ENCODE peak calls at places on chromosomes 1 and 21, in nine cellular contexts. One of them, this sample, is unnamed.

GRCh38 chr1:233673146-233673946 is 59.4 kb downstream of the KCNK1 start:
- DNase-seq in HCT116: no peak
- DNase-seq in endothelial cell of umbilical vein: no peak
- DNase-seq in H1: no peak
- DNase-seq in spleen: no peak
- DNase-seq in esophagus muscularis mucosa: peak
- DNase-seq in transverse colon: no peak
- DNase-seq in upper lobe of left lung: no peak
- DNase-seq in suprapubic skin: no peak
- DNase-seq in this sample: no peak

GRCh38 chr1:6521502-6521901 is 30.0 kb upstream of the PLEKHG5 start:
- DNase-seq in H1: no peak
- DNase-seq in upper lobe of left lung: no peak
- DNase-seq in endothelial cell of umbilical vein: no peak
- DNase-seq in spleen: no peak
- DNase-seq in suprapubic skin: no peak
- DNase-seq in transverse colon: no peak
- DNase-seq in HCT116: no peak
- DNase-seq in esophagus muscularis mucosa: no peak
- DNase-seq in this sample: no peak

GRCh38 chr1:86825294-86825693 is 88.6 kb downstream of the SELENOF start:
- DNase-seq in spleen: no peak
- DNase-seq in suprapubic skin: no peak
- DNase-seq in upper lobe of left lung: no peak
- DNase-seq in H1: no peak
- DNase-seq in transverse colon: no peak
- DNase-seq in endothelial cell of umbilical vein: no peak
- DNase-seq in HCT116: no peak
- DNase-seq in esophagus muscularis mucosa: no peak
- DNase-seq in this sample: no peak

GRCh38 chr1:201259476-201260235 is 23.6 kb upstream of the PKP1 start:
- DNase-seq in H1: peak
- DNase-seq in suprapubic skin: no peak
- DNase-seq in transverse colon: no peak
- DNase-seq in spleen: peak
- DNase-seq in upper lobe of left lung: peak
- DNase-seq in HCT116: no peak
- DNase-seq in endothelial cell of umbilical vein: no peak
- DNase-seq in esophagus muscularis mucosa: peak
- DNase-seq in this sample: peak

GRCh38 chr1:218674280-218674773 is 329.2 kb downstream of the TGFB2 start:
- DNase-seq in H1: peak
- DNase-seq in transverse colon: no peak
- DNase-seq in HCT116: peak
- DNase-seq in esophagus muscularis mucosa: no peak
- DNase-seq in endothelial cell of umbilical vein: peak
- DNase-seq in suprapubic skin: no peak
- DNase-seq in upper lobe of left lung: no peak
- DNase-seq in spleen: no peak
- DNase-seq in this sample: no peak

GRCh38 chr1:234132799-234133198 is 228.3 kb downstream of the SLC35F3 start:
- DNase-seq in suprapubic skin: no peak
- DNase-seq in HCT116: no peak
- DNase-seq in spleen: no peak
- DNase-seq in endothelial cell of umbilical vein: no peak
- DNase-seq in upper lobe of left lung: no peak
- DNase-seq in H1: no peak
- DNase-seq in esophagus muscularis mucosa: no peak
- DNase-seq in transverse colon: no peak
- DNase-seq in this sample: no peak

GRCh38 chr1:116504308-116505156 is 66.3 kb downstream of the CD58 start:
- DNase-seq in HCT116: no peak
- DNase-seq in H1: no peak
- DNase-seq in upper lobe of left lung: no peak
- DNase-seq in suprapubic skin: peak
- DNase-seq in esophagus muscularis mucosa: no peak
- DNase-seq in transverse colon: peak
- DNase-seq in spleen: peak
- DNase-seq in endothelial cell of umbilical vein: no peak
- DNase-seq in this sample: peak

GRCh38 chr1:154478639-154479038 is 23.4 kb upstream of the TDRD10 start:
- DNase-seq in spleen: no peak
- DNase-seq in upper lobe of left lung: no peak
- DNase-seq in H1: no peak
- DNase-seq in HCT116: no peak
- DNase-seq in endothelial cell of umbilical vein: peak
- DNase-seq in transverse colon: peak
- DNase-seq in suprapubic skin: no peak
- DNase-seq in esophagus muscularis mucosa: no peak
- DNase-seq in this sample: no peak

GRCh38 chr1:100037665-100038400 is 68.0 kb downstream of the SLC35A3 start:
- DNase-seq in upper lobe of left lung: peak
- DNase-seq in transverse colon: peak
- DNase-seq in HCT116: peak
- DNase-seq in spleen: peak
- DNase-seq in suprapubic skin: peak
- DNase-seq in H1: peak
- DNase-seq in esophagus muscularis mucosa: peak
- DNase-seq in endothelial cell of umbilical vein: peak
- DNase-seq in this sample: peak

GRCh38 chr1:54975709-54976108 is 4.7 kb upstream of the TMEM61 start:
- DNase-seq in endothelial cell of umbilical vein: no peak
- DNase-seq in spleen: no peak
- DNase-seq in esophagus muscularis mucosa: no peak
- DNase-seq in suprapubic skin: no peak
- DNase-seq in H1: no peak
- DNase-seq in HCT116: no peak
- DNase-seq in transverse colon: no peak
- DNase-seq in upper lobe of left lung: no peak
- DNase-seq in this sample: no peak

GRCh38 chr1:29343476-29343875 is 107.2 kb downstream of the PTPRU start:
- DNase-seq in spleen: peak
- DNase-seq in H1: no peak
- DNase-seq in HCT116: no peak
- DNase-seq in suprapubic skin: no peak
- DNase-seq in upper lobe of left lung: no peak
- DNase-seq in endothelial cell of umbilical vein: no peak
- DNase-seq in transverse colon: no peak
- DNase-seq in esophagus muscularis mucosa: no peak
- DNase-seq in this sample: no peak

GRCh38 chr1:154609398-154610380 is 1.7 kb upstream of the ADAR start:
- DNase-seq in spleen: no peak
- DNase-seq in suprapubic skin: no peak
- DNase-seq in endothelial cell of umbilical vein: no peak
- DNase-seq in upper lobe of left lung: no peak
- DNase-seq in esophagus muscularis mucosa: no peak
- DNase-seq in H1: peak
- DNase-seq in transverse colon: peak
- DNase-seq in HCT116: peak
- DNase-seq in this sample: no peak

GRCh38 chr1:157968503-157968902 is 24.9 kb upstream of the KIRREL1 start:
- DNase-seq in endothelial cell of umbilical vein: peak
- DNase-seq in suprapubic skin: no peak
- DNase-seq in H1: no peak
- DNase-seq in HCT116: no peak
- DNase-seq in spleen: no peak
- DNase-seq in upper lobe of left lung: no peak
- DNase-seq in transverse colon: peak
- DNase-seq in esophagus muscularis mucosa: no peak
- DNase-seq in this sample: no peak

GRCh38 chr1:6108937-6109636 is 63.4 kb downstream of the KCNAB2 start:
- DNase-seq in spleen: peak
- DNase-seq in esophagus muscularis mucosa: no peak
- DNase-seq in transverse colon: peak
- DNase-seq in H1: no peak
- DNase-seq in suprapubic skin: no peak
- DNase-seq in HCT116: peak
- DNase-seq in upper lobe of left lung: peak
- DNase-seq in endothelial cell of umbilical vein: peak
- DNase-seq in this sample: peak

GRCh38 chr21:35988396-35989140 is 71.8 kb downstream of the SETD4 start:
- DNase-seq in esophagus muscularis mucosa: no peak
- DNase-seq in suprapubic skin: no peak
- DNase-seq in endothelial cell of umbilical vein: no peak
- DNase-seq in transverse colon: no peak
- DNase-seq in HCT116: no peak
- DNase-seq in upper lobe of left lung: no peak
- DNase-seq in spleen: no peak
- DNase-seq in H1: no peak
- DNase-seq in this sample: no peak

GRCh38 chr1:152996633-152997385 is 4.7 kb upstream of the SPRR3 start:
- DNase-seq in esophagus muscularis mucosa: peak
- DNase-seq in transverse colon: no peak
- DNase-seq in HCT116: no peak
- DNase-seq in suprapubic skin: no peak
- DNase-seq in spleen: no peak
- DNase-seq in upper lobe of left lung: no peak
- DNase-seq in endothelial cell of umbilical vein: no peak
- DNase-seq in H1: no peak
- DNase-seq in this sample: no peak

DNA sequence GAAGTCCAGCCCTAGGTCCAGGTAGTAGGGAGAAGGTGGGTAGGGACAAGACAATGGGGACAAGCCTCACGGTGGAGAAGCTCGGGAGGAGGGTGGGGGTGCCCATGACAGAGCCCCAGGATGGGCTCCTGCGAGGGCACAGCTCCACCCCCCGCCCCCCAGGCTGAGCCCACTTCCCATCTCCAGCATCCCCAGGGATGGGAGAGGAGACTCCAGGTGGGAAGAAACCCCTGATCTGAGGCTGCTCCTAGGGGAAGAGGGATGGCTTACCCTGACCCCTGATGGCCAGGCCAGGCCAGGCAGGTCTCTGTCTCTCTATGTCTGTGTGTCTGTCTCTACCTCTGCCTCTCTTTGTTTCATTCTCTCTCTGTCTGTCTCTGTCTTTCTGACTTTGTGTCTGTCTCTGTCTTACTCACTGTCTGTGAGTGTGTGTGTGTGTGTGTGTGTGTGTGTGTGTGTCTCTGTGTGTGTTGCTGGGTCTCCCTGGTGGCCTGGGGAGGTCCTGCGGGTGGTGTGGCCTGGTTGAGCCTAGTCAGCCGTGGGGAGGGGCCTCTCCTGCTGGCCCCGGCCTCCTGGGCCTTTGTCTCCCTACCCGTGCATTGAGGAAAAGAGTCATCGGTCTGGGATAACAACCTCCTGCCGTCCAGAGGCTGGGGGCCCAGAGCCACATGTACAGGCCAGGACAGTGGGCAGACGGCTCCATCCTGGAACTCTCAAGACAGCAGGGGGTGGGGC is 45.7 kb downstream of the WNT9A start:
- DNase-seq in HCT116: peak
- DNase-seq in upper lobe of left lung: no peak
- DNase-seq in esophagus muscularis mucosa: no peak
- DNase-seq in suprapubic skin: peak
- DNase-seq in transverse colon: no peak
- DNase-seq in spleen: peak
- DNase-seq in endothelial cell of umbilical vein: no peak
- DNase-seq in H1: no peak
- DNase-seq in this sample: no peak
- TF ChIP-seq CTCF in HCT116: no peak
- TF ChIP-seq CTCF in upper lobe of left lung: no peak
- TF ChIP-seq CTCF in esophagus muscularis mucosa: no peak
- TF ChIP-seq CTCF in suprapubic skin: no peak
- TF ChIP-seq CTCF in transverse colon: no peak
- TF ChIP-seq CTCF in spleen: no peak
- TF ChIP-seq CTCF in endothelial cell of umbilical vein: no peak
- TF ChIP-seq CTCF in H1: no peak
- TF ChIP-seq CTCF in this sample: no peak

GRCh38 chr1:167984886-167985489 is 48.1 kb upstream of the MPC2 start:
- DNase-seq in H1: no peak
- DNase-seq in upper lobe of left lung: no peak
- DNase-seq in endothelial cell of umbilical vein: no peak
- DNase-seq in HCT116: no peak
- DNase-seq in esophagus muscularis mucosa: no peak
- DNase-seq in suprapubic skin: no peak
- DNase-seq in spleen: no peak
- DNase-seq in transverse colon: no peak
- DNase-seq in this sample: no peak
- TF ChIP-seq POLR2AphosphoS5 in H1: no peak
- TF ChIP-seq POLR2AphosphoS5 in upper lobe of left lung: no peak
- TF ChIP-seq POLR2AphosphoS5 in endothelial cell of umbilical vein: no peak
- TF ChIP-seq POLR2AphosphoS5 in HCT116: no peak
- TF ChIP-seq POLR2AphosphoS5 in esophagus muscularis mucosa: no peak
- TF ChIP-seq POLR2AphosphoS5 in suprapubic skin: no peak
- TF ChIP-seq POLR2AphosphoS5 in spleen: no peak
- TF ChIP-seq POLR2AphosphoS5 in transverse colon: no peak
- TF ChIP-seq POLR2AphosphoS5 in this sample: no peak

DNA sequence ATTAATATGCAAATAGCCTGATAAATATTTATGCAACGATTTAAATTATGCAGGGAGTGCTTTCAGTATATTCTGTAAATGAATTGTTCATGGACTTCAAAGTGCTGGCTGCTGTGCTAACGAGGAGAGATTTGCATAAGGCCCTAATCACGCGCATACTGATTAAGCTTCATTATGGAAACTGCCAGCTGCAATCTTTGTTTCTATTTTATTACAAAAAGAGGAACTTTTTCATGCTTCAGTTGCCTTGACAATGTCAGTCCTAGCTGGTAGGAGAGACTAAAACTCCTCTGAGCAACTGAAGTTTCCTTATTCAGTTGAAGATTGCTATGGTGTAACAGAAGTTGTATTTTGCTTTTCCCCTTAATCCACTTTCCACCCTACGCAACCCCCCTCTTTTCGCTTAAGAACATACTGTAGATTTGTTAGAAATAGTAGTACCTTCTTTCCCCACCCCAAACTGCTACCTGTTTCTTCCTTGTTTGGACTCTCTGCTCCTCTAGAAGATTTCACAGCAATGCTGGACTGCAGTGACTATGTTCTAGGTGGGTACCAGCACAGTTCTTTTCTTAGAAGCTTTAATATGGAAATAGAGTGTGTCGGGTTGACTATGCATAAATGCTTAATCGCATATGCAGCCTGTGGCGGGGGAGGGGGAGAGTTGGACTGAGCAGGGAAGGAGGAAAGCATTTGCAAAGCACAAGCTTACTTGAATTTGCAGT is 108.2 kb downstream of the POU2F1 start:
- DNase-seq in endothelial cell of umbilical vein: no peak
- DNase-seq in transverse colon: peak
- DNase-seq in esophagus muscularis mucosa: no peak
- DNase-seq in H1: no peak
- DNase-seq in suprapubic skin: no peak
- DNase-seq in upper lobe of left lung: no peak
- DNase-seq in HCT116: no peak
- DNase-seq in spleen: peak
- DNase-seq in this sample: no peak
- H3K4me3 ChIP-seq in endothelial cell of umbilical vein: no peak
- H3K4me3 ChIP-seq in transverse colon: no peak
- H3K4me3 ChIP-seq in esophagus muscularis mucosa: no peak
- H3K4me3 ChIP-seq in H1: peak
- H3K4me3 ChIP-seq in suprapubic skin: no peak
- H3K4me3 ChIP-seq in upper lobe of left lung: peak
- H3K4me3 ChIP-seq in HCT116: no peak
- H3K4me3 ChIP-seq in spleen: peak
- H3K4me3 ChIP-seq in this sample: no peak

DNA sequence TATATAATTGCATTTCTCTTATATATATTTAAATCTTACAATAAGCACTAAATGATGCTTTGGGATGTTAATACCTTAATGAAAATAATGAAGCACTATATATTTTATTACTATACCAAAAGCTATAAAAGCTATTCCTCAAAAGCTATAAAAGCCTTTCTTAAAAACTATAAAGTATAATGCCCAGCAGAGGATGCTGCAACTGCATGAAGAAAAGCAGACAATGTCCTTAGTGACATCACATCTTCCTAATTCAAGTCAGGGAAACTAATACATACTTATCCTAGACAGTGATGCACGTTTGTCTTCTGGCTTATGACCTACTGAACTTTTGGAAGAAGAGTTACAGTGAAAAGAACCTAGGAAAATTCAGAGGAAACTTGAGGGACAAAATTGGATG is 13.6 kb upstream of the C1orf185 start:
- DNase-seq in endothelial cell of umbilical vein: peak
- DNase-seq in spleen: no peak
- DNase-seq in upper lobe of left lung: no peak
- DNase-seq in suprapubic skin: no peak
- DNase-seq in H1: no peak
- DNase-seq in HCT116: peak
- DNase-seq in transverse colon: no peak
- DNase-seq in esophagus muscularis mucosa: no peak
- DNase-seq in this sample: no peak
- TF ChIP-seq CTCF in endothelial cell of umbilical vein: no peak
- TF ChIP-seq CTCF in spleen: no peak
- TF ChIP-seq CTCF in upper lobe of left lung: no peak
- TF ChIP-seq CTCF in suprapubic skin: no peak
- TF ChIP-seq CTCF in H1: no peak
- TF ChIP-seq CTCF in HCT116: peak
- TF ChIP-seq CTCF in transverse colon: no peak
- TF ChIP-seq CTCF in esophagus muscularis mucosa: no peak
- TF ChIP-seq CTCF in this sample: peak